ENCODE peak calls at places on chromosomes 5 and 9, in four cellular contexts. S is lower leg skin, N is endothelial cell of umbilical vein, O is colonic mucosa. W is an unnamed sample.

GRCh38 chr9:115135786-115136185 is 17.8 kb upstream of the TNC start:
- DNase-seq in S (no peak), N (no peak), O (no peak), W (no peak)

GRCh38 chr9:107491081-107492053 is 1.8 kb upstream of the KLF4 start:
- DNase-seq in S (peak), N (peak), O (peak), W (no peak)

GRCh38 chr9:82457281-82457680 is 468.7 kb downstream of the SPATA31D1 start:
- DNase-seq in S (no peak), N (no peak), O (no peak), W (no peak)

GRCh38 chr5:148949871-148950863 is 112.7 kb downstream of the SH3TC2 start:
- DNase-seq in S (peak), N (no peak), O (no peak), W (no peak)

GRCh38 chr9:27367922-27368316 is 71.0 kb upstream of the EQTN start:
- DNase-seq in S (no peak), N (no peak), O (no peak), W (no peak)

GRCh38 chr9:561430-561829 is 280.1 kb upstream of the DMRT1 start:
- DNase-seq in S (no peak), N (no peak), O (no peak), W (no peak)

GRCh38 chr5:15798006-15798405 is 298.0 kb downstream of the FBXL7 start:
- DNase-seq in S (no peak), N (peak), O (no peak), W (no peak)

GRCh38 chr9:14515049-14515448 is 178.2 kb downstream of the ZDHHC21 start:
- DNase-seq in S (no peak), N (no peak), O (no peak), W (no peak)

GRCh38 chr5:62779010-62779422 is 200.4 kb downstream of the LRRC70 start:
- DNase-seq in S (no peak), N (peak), O (peak), W (no peak)

GRCh38 chr5:115379622-115380344 is 83.3 kb upstream of the CCDC112 start:
- DNase-seq in S (no peak), N (no peak), O (peak), W (no peak)

GRCh38 chr9:116753389-116753788 is 66.3 kb downstream of the TRIM32 start:
- DNase-seq in S (no peak), N (no peak), O (no peak), W (no peak)

GRCh38 chr9:35828716-35829083 is at the start of gene FAM221B:
- DNase-seq in S (peak), N (no peak), O (peak), W (no peak)

GRCh38 chr9:5110867-5111681 is 74.4 kb downstream of the INSL6 start:
- DNase-seq in S (no peak), N (no peak), O (no peak), W (peak)

GRCh38 chr9:132485454-132485853 is 75.4 kb downstream of the CFAP77 start:
- DNase-seq in S (no peak), N (no peak), O (no peak), W (no peak)

GRCh38 chr5:79809743-79810142 is 120.1 kb downstream of the CMYA5 start:
- DNase-seq in S (no peak), N (no peak), O (no peak), W (no peak)

GRCh38 chr5:57412680-57413079 is 69.9 kb downstream of the ACTBL2 start:
- DNase-seq in S (no peak), N (no peak), O (no peak), W (no peak)

GRCh38 chr5:176535101-176535654 is 2.0 kb downstream of the RNF44 start:
- DNase-seq in S (no peak), N (peak), O (peak), W (no peak)

GRCh38 chr9:110655723-110656641 is 12.6 kb upstream of the MUSK start:
- DNase-seq in S (peak), N (no peak), O (no peak), W (no peak)

GRCh38 chr5:637581-638450 is 25.7 kb downstream of the CEP72 start:
- DNase-seq in S (peak), N (no peak), O (peak), W (no peak)

GRCh38 chr5:168603776-168604175 is 24.6 kb upstream of the PANK3 start:
- DNase-seq in S (no peak), N (no peak), O (peak), W (no peak)

GRCh38 chr9:68685770-68686169 is 19.3 kb upstream of the PIP5K1B start:
- DNase-seq in S (no peak), N (peak), O (peak), W (no peak)

GRCh38 chr9:90600029-90600428 is 42.6 kb downstream of the DIRAS2 start:
- DNase-seq in S (no peak), N (no peak), O (no peak), W (no peak)
- TF ChIP-seq CTCF in S (no peak), N (no peak), O (no peak), W (no peak)

GRCh38 chr5:71873202-71873601 is 154.1 kb downstream of the CARTPT start:
- DNase-seq in S (no peak), N (no peak), O (no peak), W (no peak)
- TF ChIP-seq CTCF in S (no peak), N (no peak), O (no peak), W (no peak)

GRCh38 chr5:21391506-21391905 is 1403.5 kb upstream of the CDH18 start:
- DNase-seq in S (no peak), N (peak), O (no peak), W (no peak)
- TF ChIP-seq CTCF in S (no peak), N (no peak), O (no peak), W (peak)

DNA sequence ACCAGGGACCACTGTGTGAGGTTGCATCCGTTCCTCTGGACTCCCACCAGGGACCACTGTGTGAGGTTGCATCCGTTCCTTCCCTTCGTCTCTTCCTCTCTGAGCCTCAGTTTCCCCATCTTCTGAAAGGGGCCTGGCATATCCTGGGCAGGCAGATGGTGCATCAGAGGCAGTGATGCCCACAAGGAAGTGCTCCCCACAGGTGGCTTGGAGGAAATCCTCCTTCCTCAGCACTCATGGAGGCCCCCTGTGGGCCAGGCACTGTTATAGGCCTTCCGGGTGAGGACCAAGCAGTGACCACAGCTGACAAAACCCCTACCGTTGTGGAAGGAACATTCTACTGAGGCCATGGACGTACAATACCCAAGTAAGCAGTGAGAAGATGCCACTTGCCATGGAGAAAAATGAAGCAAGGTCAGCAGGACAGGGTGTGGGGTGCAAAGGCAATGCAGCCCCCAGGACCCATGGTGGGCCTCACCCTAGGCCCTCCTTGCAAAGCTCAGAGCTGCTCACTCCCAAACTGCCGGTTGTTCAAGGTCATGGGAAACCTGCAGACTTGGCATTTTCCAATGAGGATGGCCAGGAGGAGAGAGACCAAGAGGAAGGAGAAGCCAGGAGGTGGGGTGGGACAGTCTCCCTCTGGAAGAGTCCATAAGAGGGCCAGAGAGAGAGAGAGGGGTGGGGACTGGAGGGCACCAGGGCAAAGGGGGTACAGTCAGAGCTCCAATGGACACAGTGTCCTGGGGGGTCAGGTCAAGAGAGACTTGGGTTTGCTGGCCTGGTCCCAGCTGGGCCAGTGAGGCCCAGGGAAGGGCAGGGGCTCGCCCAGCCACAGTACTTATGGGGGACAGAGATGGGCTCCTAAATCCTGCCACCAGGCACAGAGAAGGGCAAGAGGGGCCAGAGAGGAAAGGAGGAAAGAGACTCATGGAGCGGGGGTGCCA is 51.1 kb downstream of the C9orf50 start:
- DNase-seq in S (no peak), N (peak), O (no peak), W (no peak)
- TF ChIP-seq CTCF in S (no peak), N (peak), O (no peak), W (peak)

GRCh38 chr9:121055642-121056143 is 5.6 kb upstream of the C5 start:
- DNase-seq in S (peak), N (no peak), O (no peak), W (no peak)
- TF ChIP-seq CTCF in S (no peak), N (peak), O (peak), W (peak)

GRCh38 chr5:128498844-128499455 is 39.1 kb downstream of the FBN2 start:
- DNase-seq in S (no peak), N (peak), O (peak), W (no peak)
- TF ChIP-seq CTCF in S (no peak), N (no peak), O (no peak), W (peak)

DNA sequence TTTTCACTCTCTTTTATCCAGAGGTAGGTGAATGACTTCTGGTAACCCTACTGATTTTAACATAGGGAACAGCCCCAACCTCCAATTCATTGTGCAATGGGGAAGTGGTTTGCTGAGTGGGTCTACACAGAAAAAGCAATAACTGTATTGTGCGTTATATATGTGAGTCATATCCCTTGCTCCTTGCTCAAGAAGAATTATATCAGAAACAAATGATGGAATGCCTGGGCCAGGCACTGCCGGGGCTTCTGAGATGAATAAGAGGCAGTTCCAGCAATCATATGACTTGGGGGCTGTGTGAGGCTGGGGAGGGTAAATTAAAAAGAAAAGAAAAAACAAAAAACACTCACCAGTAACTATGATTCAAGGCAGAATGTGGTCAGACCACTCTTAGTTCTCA is 79.2 kb upstream of the ABCA1 start:
- DNase-seq in S (peak), N (peak), O (no peak), W (no peak)
- TF ChIP-seq CTCF in S (no peak), N (no peak), O (no peak), W (no peak)

DNA sequence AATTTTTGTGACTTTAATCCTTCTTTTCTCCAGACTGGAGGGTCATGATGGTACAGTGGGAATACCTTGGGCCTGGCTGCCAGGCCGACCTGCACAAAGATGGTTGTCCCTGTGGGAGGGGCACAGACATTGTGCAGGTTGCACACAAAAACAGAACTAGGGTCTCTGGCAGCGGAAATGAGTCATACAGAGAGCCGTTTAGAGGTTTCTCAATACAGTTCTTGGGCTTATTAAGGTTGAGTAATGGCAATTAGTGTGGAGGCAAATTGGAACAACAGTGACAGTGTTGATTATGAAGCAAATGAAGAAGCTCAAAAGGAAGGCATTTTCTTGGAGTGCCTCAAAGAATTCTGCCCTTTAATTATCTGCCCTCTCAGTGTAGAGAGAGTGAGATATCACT is 173.6 kb downstream of the TENT4A start:
- DNase-seq in S (no peak), N (no peak), O (no peak), W (no peak)
- TF ChIP-seq CTCF in S (no peak), N (no peak), O (no peak), W (no peak)

DNA sequence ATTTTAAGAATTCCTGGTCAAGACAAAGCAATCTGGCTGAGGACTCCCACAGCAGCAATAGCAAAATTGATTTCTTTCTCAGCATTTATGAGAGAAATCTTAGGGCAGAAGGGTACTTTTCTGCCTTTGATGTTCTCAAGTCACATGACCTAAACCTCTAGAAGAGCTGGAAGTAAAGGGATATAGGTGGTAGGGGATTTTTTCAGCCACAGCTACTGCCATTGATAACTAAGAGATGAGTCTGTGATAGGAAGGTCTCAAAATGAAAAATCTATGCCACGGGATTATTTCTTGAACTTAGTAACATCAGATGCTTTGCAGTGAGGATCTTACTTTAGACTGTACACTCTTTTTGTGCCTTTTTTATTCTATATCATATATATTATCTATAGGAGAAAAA is 35.6 kb downstream of the IL6ST start:
- DNase-seq in S (no peak), N (no peak), O (no peak), W (no peak)
- TF ChIP-seq CTCF in S (no peak), N (no peak), O (no peak), W (no peak)

W was measured in osteocyte.